ENCODE peak calls at places on chromosomes 16 and 17, in four cellular contexts. S is uterus, N is GM12878, K is Peyer's patch. B is an unnamed sample.

GRCh38 chr17:41777579-41778188 is 8.8 kb downstream of the JUP start:
- DNase-seq in S (peak; percentile 78), N (no peak), K (peak; percentile 68), B (no peak)

GRCh38 chr17:76440722-76441362 is 12.1 kb downstream of the UBE2O start:
- DNase-seq in S (no peak), N (no peak), K (no peak), B (peak; percentile 89)

GRCh38 chr16:87789437-87790277 is 23.9 kb upstream of the KLHDC4 start:
- DNase-seq in S (no peak), N (no peak), K (no peak), B (no peak)

GRCh38 chr17:55704412-55704811 is 18.3 kb downstream of the TMEM100 start:
- DNase-seq in S (no peak), N (no peak), K (no peak), B (no peak)

GRCh38 chr17:80593171-80593570 is 48.5 kb downstream of the RPTOR start:
- DNase-seq in S (no peak), N (no peak), K (no peak), B (no peak)

GRCh38 chr17:48322060-48322459 is 108.0 kb downstream of the SKAP1 start:
- DNase-seq in S (no peak), N (no peak), K (no peak), B (peak; percentile 15)

GRCh38 chr16:13767215-13767614 is 152.7 kb upstream of the ERCC4 start:
- DNase-seq in S (no peak), N (no peak), K (no peak), B (no peak)

GRCh38 chr17:50087912-50088405 is 7.2 kb upstream of the PDK2 start:
- DNase-seq in S (no peak), N (no peak), K (no peak), B (no peak)

GRCh38 chr16:49335828-49336227 is 37.8 kb upstream of the C16orf78 start:
- DNase-seq in S (no peak), N (no peak), K (no peak), B (no peak)

GRCh38 chr17:51703364-51704341 is 443.3 kb downstream of the UTP18 start:
- DNase-seq in S (peak; percentile 34), N (no peak), K (no peak), B (no peak)

GRCh38 chr17:29771561-29771960 is 148.8 kb upstream of the CORO6 start:
- DNase-seq in S (no peak), N (no peak), K (no peak), B (no peak)

GRCh38 chr17:41421116-41421515 is 3.3 kb downstream of the KRT37 start:
- DNase-seq in S (peak; percentile 51), N (no peak), K (no peak), B (no peak)

GRCh38 chr16:4506450-4506849 is 30.3 kb downstream of the HMOX2 start:
- DNase-seq in S (peak; percentile 57), N (peak; percentile 39), K (peak; percentile 86), B (peak; percentile 84)

GRCh38 chr17:50547035-50547735 is at the start of gene SPATA20:
- DNase-seq in S (peak; percentile 91), N (peak; percentile 47), K (peak; percentile 97), B (peak; percentile 89)

GRCh38 chr17:59651346-59651745 is 31.7 kb downstream of the CLTC start:
- DNase-seq in S (no peak), N (no peak), K (no peak), B (no peak)

GRCh38 chr17:32518856-32519768 is 32.3 kb downstream of the CDK5R1 start:
- DNase-seq in S (peak; percentile 22), N (no peak), K (peak; percentile 84), B (peak; percentile 70)

GRCh38 chr17:28173801-28174200 is 131.3 kb downstream of the NLK start:
- DNase-seq in S (no peak), N (no peak), K (no peak), B (peak; percentile 32)

GRCh38 chr17:58565389-58566311 is 51.2 kb upstream of the MTMR4 start:
- DNase-seq in S (no peak), N (no peak), K (no peak), B (no peak)

GRCh38 chr17:35006961-35007360 is 26.6 kb downstream of the LIG3 start:
- DNase-seq in S (no peak), N (no peak), K (no peak), B (no peak)

GRCh38 chr17:2189231-2189630 is 114.4 kb downstream of the SMG6 start:
- DNase-seq in S (no peak), N (no peak), K (no peak), B (no peak)

GRCh38 chr17:42563543-42563942 is 1.6 kb downstream of the COASY start:
- DNase-seq in S (no peak), N (no peak), K (no peak), B (no peak)

GRCh38 chr16:30651124-30652004 is 604 bp downstream of the PRR14 start:
- DNase-seq in S (peak; percentile 68), N (no peak), K (peak; percentile 83), B (peak; percentile 87)

GRCh38 chr16:49354101-49354500 is 19.5 kb upstream of the C16orf78 start:
- DNase-seq in S (no peak), N (no peak), K (no peak), B (no peak)

GRCh38 chr17:58325289-58325726 is 3.3 kb downstream of the TSPOAP1 start:
- DNase-seq in S (no peak), N (no peak), K (no peak), B (peak; percentile 47)

GRCh38 chr17:75623386-75623785 is 9.8 kb upstream of the SMIM5 start:
- DNase-seq in S (no peak), N (no peak), K (no peak), B (no peak)

GRCh38 chr17:51397361-51398127 is 137.2 kb downstream of the UTP18 start:
- DNase-seq in S (no peak), N (no peak), K (no peak), B (no peak)

GRCh38 chr16:21685034-21685455 is 21.3 kb downstream of the OTOA start:
- DNase-seq in S (no peak), N (no peak), K (no peak), B (no peak)

GRCh38 chr16:85321856-85322271 is 209.6 kb upstream of the CIBAR2 start:
- DNase-seq in S (peak; percentile 95), N (no peak), K (peak; percentile 84), B (peak; percentile 41)

GRCh38 chr17:71828182-71828596 is 292.6 kb upstream of the SOX9 start:
- DNase-seq in S (no peak), N (no peak), K (no peak), B (no peak)

GRCh38 chr16:68372381-68372720 is 61.5 kb downstream of the PRMT7 start:
- DNase-seq in S (no peak), N (no peak), K (no peak), B (no peak)

GRCh38 chr16:15874745-15875314 is 13.6 kb downstream of the CEP20 start:
- DNase-seq in S (peak; percentile 37), N (no peak), K (peak; percentile 72), B (peak; percentile 70)

GRCh38 chr16:56776562-56776961 is 46.6 kb downstream of the NUP93 start:
- DNase-seq in S (peak; percentile 24), N (no peak), K (no peak), B (no peak)

GRCh38 chr17:45221081-45221996 is at the start of gene FMNL1:
- DNase-seq in S (no peak), N (no peak), K (peak; percentile 91), B (no peak)

GRCh38 chr16:78490431-78490830 is 391.0 kb downstream of the WWOX start:
- DNase-seq in S (no peak), N (no peak), K (no peak), B (no peak)
- TF ChIP-seq POLR2A in S (no peak), N (no peak), K (no peak), B (no peak)

GRCh38 chr16:75550211-75550662 is 5.8 kb downstream of the TMEM231 start:
- DNase-seq in S (no peak), N (peak; percentile 69), K (peak; percentile 81), B (peak; percentile 21)

GRCh38 chr16:75555707-75556512 is at the start of gene TMEM231:
- DNase-seq in S (peak; percentile 96), N (no peak), K (peak; percentile 99), B (peak; percentile 96)

GRCh38 chr16:75555213-75555706 is 792 bp downstream of the TMEM231 start:
- DNase-seq in S (peak; percentile 62), N (no peak), K (peak; percentile 78), B (peak; percentile 77)

DNA sequence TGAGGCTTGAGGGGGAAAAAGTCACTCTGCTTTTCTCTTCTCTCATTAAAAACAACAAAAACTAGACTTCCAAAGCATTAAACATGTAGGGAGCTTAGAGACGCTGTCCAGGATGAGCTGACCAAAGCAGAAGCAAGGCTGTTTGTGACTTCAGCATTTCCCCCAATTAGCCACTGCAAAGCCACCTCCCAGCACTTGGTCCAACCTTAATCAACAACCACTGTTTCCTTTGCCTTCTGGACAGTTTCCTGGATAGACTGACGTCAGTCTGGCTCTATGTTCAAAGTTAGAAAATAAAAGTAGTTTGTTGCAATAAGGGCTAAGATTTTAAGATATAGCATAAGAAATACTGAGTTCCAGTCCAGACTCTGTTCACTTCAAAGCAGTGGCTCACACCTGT is 3.1 kb downstream of the TMEM231 start:
- DNase-seq in S (no peak), N (no peak), K (no peak), B (no peak)
- TF ChIP-seq POLR2A in S (no peak), N (no peak), K (no peak), B (no peak)

DNA sequence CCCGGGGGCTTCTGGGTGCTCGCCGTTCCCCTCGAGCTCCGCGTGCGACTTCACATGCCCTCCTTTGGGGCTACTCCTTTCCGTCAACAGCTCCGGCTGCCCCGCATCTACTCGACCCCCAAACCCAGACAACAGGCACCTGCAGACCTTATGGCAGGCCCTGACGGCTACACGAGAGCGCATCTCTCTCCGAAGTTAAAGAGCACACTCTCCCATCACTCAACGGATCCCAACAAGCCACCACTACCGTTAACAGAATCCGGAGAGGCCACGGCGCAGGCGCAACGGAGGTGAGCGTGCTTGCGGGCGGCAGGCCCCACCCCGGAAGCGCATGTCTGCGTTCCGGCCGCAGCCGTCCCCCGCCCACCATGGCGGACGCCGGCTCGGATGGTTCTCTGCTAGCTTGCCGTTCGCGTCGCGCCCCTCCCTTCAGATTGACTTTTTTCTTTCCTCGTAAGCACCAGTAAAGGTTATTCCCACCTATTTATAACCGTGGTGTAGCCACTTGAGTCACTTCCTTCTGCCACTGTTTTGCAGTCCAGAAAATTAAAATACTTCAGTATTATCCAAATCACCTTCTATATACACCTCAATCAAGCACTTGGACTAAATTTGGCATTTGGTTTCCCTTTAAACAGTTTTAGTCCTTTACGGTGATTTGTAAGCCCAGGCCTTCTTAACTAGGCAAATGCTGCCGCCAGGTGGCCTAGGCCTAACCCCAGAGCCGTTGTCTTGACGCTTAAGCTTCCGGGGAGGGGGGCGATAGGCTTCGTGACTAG is at the start of gene POLG2:
- DNase-seq in S (peak; percentile 89), N (peak; percentile 75), K (peak; percentile 97), B (peak; percentile 96)
- TF ChIP-seq POLR2A in S (peak; percentile 49), N (peak; percentile 95), K (no peak), B (peak; percentile 91)

DNA sequence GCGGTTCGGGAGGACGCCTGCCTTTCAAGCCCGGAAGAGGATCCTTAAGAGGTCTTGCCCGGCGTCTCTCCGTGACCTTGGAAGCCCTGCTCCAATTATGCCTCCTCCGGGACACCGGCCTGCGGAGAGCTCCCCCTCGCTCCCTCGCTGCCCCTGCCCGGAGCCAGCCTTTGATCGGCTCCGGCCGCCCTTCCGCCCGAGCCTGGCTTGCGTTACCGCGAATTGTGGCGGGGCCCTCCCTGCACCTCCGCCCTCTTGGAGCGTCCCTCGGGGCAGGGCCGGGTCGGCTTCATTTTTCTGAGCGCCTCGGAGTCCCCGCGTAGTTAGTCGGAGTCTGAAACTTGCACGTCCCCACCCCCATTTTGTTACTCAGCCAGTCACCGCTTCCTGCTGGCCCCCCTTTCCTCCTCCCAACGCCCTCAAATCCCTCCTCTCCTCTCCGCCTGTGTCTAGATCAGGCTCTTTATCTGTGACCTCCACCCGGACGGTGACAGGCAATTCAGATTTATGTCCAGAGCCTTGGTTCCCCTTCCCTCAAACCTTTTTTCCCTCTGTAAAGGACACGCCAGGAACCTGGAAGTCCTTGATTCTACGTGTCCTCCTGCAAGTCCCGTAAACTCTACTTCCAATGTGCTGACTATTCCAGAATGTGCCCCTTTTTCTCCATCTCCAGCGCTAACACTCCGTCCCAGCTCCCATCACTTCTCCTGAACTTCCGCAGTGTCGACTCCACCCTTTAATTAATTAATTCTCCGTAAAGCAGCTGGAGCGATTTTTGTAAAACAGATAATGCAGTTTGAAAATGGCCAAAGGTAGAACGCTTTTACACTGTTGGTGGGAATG is 569 bp upstream of the RABEP2 start:
- DNase-seq in S (peak; percentile 77), N (no peak), K (peak; percentile 86), B (peak; percentile 89)
- TF ChIP-seq POLR2A in S (no peak), N (peak; percentile 82), K (no peak), B (no peak)

B was measured in erythroblast.